ENCODE peak calls at places on chromosomes 5 and 9, in nine cellular contexts. Z is psoas muscle; H is left ventricle myocardium inferior; T is CD8-positive, alpha-beta T cell; S is heart right ventricle; E is thyroid gland; R is adrenal gland; J is cardiac muscle cell; X is lower lobe of right lung. V is an unnamed sample. For H3K4me1, the result is how much of the 10 kb centered on the place peaks cover.

GRCh38 chr9:2127486-2127885 is 112.3 kb downstream of the SMARCA2 start:
- DNase-seq in Z (no peak), X (no peak), T (no peak), H (no peak), S (no peak), J (no peak), R (no peak), E (no peak), V (no peak)

GRCh38 chr5:81115261-81115660 is 117.9 kb upstream of the CKMT2 start:
- DNase-seq in Z (no peak), H (no peak), S (no peak), X (no peak), J (no peak), E (no peak), T (no peak), R (no peak), V (no peak)

GRCh38 chr5:132411382-132411925 is 41.9 kb downstream of the SLC22A5 start:
- DNase-seq in S (no peak), H (no peak), T (no peak), Z (no peak), X (no peak), E (peak), R (no peak), J (no peak), V (no peak)

GRCh38 chr9:116008278-116008677 is 145.3 kb upstream of the PAPPA start:
- DNase-seq in J (no peak), H (no peak), T (no peak), E (no peak), Z (no peak), X (no peak), R (no peak), S (no peak), V (peak)

GRCh38 chr5:1040571-1040970 is 32.0 kb downstream of the NKD2 start:
- DNase-seq in H (peak), Z (peak), S (no peak), E (no peak), R (no peak), T (no peak), X (peak), J (no peak), V (no peak)

GRCh38 chr9:136416427-136416826 is 6.0 kb downstream of the PMPCA start:
- DNase-seq in Z (no peak), E (no peak), S (no peak), T (no peak), X (no peak), J (no peak), R (no peak), H (no peak), V (no peak)

GRCh38 chr9:127136880-127137639 is 14.6 kb upstream of the ANGPTL2 start:
- DNase-seq in T (no peak), S (no peak), Z (no peak), E (no peak), X (no peak), J (no peak), R (peak), H (no peak), V (no peak)

GRCh38 chr9:134316444-134317160 is 9.7 kb upstream of the RXRA start:
- DNase-seq in H (peak), R (no peak), T (no peak), Z (peak), E (peak), S (no peak), J (peak), X (peak), V (no peak)

GRCh38 chr5:73280821-73281746 is 108.1 kb downstream of the TMEM174 start:
- DNase-seq in J (peak), T (no peak), H (no peak), E (peak), Z (no peak), X (no peak), S (peak), R (peak), V (no peak)

GRCh38 chr9:136328622-136329041 is 1.3 kb downstream of the GPSM1 start:
- DNase-seq in E (no peak), Z (no peak), X (no peak), T (no peak), R (no peak), J (peak), S (no peak), H (no peak), V (no peak)

DNA sequence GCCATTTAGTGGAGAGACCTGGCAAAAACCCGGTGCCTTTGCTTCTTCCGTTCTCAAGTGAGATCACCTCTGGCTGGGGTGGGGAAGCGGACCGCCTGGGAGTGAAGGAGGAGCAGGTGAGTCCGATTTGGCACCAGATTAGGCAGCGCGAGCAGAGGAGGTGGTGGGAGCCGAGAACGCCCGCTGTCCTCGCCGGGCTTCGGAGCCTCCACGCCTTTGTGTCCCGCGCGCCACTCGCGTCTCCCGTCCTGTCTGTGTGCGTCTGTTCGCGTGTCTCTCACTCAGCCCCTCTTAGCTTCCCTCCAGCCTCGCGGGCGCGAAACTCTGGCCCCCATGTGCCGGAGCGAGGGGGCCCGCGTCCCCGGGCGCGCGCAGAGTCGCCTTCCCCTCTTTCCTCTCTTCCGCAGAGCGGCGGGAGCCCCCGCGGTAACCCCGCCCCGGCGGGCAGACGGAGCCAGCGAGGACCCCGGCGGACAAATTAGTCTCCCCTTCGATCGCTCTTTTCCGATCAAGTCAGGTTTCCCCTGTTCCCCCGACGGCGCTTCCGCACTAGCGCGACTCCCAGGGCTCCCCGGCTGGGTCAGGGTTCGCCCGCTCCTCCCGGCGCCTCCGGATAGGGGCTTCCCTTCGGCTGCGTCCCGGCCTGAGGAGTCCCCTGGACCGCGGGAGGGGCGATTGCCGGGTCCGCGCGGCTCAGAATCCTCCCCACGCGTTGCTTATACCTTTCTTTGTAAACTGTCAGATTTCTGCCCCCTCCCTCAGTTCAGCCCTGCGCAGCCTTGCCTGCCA is 7.1 kb downstream of the POU4F3 start:
- DNase-seq in J (no peak), Z (no peak), X (no peak), E (no peak), T (no peak), R (no peak), H (no peak), S (no peak), V (no peak)
- H3K4me3 ChIP-seq in J (peak), Z (no peak), X (no peak), E (no peak), T (no peak), R (no peak), H (peak), S (peak), V (peak)

GRCh38 chr5:181159286-181160143 is 12.1 kb downstream of the OR2V2 start:
- DNase-seq in J (peak), H (peak), S (peak), Z (peak), T (peak), R (peak), X (peak), E (peak), V (no peak)
- H3K27ac ChIP-seq in J (no peak), H (peak), S (no peak), Z (peak), T (peak), R (no peak), X (no peak), E (no peak), V (no peak)

GRCh38 chr5:125372694-125373621 is 626.5 kb upstream of the ZNF608 start:
- DNase-seq in X (no peak), R (no peak), Z (no peak), H (no peak), J (no peak), S (no peak), T (no peak), E (no peak), V (no peak)
- H3K4me1 ChIP-seq in X (under half), R (under half), Z (under half), H (under half), J (under half), S (under half), T (under half), E (under half), V (under half)

GRCh38 chr5:178237431-178238312 is 5.1 kb upstream of the PHYKPL start:
- DNase-seq in X (no peak), Z (no peak), R (no peak), J (no peak), H (no peak), S (no peak), E (no peak), T (no peak), V (no peak)

GRCh38 chr5:178238313-178238635 is 5.7 kb upstream of the PHYKPL start:
- DNase-seq in H (no peak), S (no peak), E (no peak), J (no peak), R (no peak), Z (no peak), T (no peak), X (no peak), V (no peak)

GRCh38 chr5:178240772-178241171 is 8.2 kb upstream of the PHYKPL start:
- DNase-seq in R (no peak), S (no peak), H (no peak), X (peak), E (no peak), Z (peak), T (no peak), J (no peak), V (no peak)

GRCh38 chr5:178240341-178240741 is 7.7 kb upstream of the PHYKPL start:
- DNase-seq in X (peak), S (no peak), J (no peak), R (no peak), E (no peak), Z (peak), T (no peak), H (no peak), V (no peak)

DNA sequence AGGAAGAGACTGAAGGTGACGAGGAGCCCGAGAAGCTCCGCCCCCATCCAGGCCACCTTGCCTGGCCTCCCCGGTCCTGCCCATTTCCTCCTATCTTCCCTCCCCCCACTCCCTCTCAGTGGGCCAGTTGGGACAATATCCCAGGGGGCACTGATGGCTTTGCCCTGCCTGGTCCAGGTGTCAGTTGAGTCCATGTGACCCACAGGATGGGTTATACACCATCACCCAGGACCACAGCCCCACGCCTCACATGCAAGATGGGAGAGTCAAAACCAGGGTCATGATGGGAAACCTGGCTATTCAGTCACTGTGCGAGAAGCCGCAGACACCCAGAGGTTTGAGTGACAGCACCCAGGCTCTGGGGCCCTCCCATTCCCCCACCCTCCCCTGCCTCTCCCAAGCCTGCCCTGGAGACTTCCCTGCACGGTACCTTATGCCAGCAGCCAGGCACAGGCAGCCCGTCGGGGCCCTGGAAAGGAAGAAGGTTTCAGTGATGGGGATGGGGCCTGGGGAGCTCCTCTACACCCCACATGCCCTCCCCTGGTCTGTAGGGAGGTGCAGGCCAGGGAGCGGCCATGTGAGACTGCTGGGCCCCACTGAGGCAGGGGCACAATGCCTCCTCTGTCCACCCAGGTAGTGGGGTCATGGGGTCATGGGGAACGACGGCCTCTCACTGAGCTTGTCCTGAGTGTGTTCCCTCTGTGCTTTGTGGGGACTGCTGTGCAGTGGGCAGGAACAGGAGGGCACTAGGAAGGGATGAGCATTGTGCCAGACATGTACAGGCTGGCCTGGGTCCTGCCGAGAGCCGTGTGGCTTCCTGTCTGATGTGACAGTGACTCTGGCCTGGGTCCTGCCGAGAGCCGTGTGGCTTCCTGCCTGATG is 6.3 kb upstream of the PHYKPL start:
- DNase-seq in X (peak), Z (peak), H (no peak), E (no peak), S (no peak), J (no peak), T (no peak), R (no peak), V (no peak)
- H3K4me3 ChIP-seq in X (no peak), Z (no peak), H (no peak), E (no peak), S (no peak), J (no peak), T (no peak), R (no peak), V (no peak)

GRCh38 chr5:96493189-96493790 is 60.2 kb upstream of the PCSK1 start:
- DNase-seq in X (no peak), T (no peak), E (no peak), J (no peak), R (no peak), S (no peak), H (no peak), Z (no peak), V (no peak)

GRCh38 chr5:96487859-96488258 is 54.8 kb upstream of the PCSK1 start:
- DNase-seq in S (no peak), H (no peak), X (no peak), E (no peak), Z (no peak), T (no peak), R (no peak), J (no peak), V (no peak)

GRCh38 chr5:96489518-96489917 is 56.5 kb upstream of the PCSK1 start:
- DNase-seq in Z (no peak), R (no peak), T (no peak), S (no peak), X (no peak), E (no peak), H (no peak), J (no peak), V (no peak)

GRCh38 chr5:96492654-96493053 is 59.6 kb upstream of the PCSK1 start:
- DNase-seq in R (no peak), T (no peak), J (no peak), S (no peak), Z (no peak), X (no peak), E (no peak), H (no peak), V (no peak)
- H3K27ac ChIP-seq in R (no peak), T (no peak), J (no peak), S (no peak), Z (no peak), X (no peak), E (no peak), H (no peak), V (no peak)